ENCODE peak calls at places on chromosome 10, in four cellular contexts. One of them, this sample, is unnamed.

GRCh38 chr10:84340187-84340586 is 11.8 kb downstream of the CCSER2 start:
- DNase-seq in HepG2: no peak
- DNase-seq in GM12892: no peak
- DNase-seq in GM12878: no peak
- DNase-seq in this sample: no peak

GRCh38 chr10:70106958-70107791 is 25.4 kb downstream of the AIFM2 start:
- DNase-seq in HepG2: peak; percentile 8
- DNase-seq in GM12892: peak; percentile 41
- DNase-seq in GM12878: peak; percentile 80
- DNase-seq in this sample: no peak

GRCh38 chr10:121926669-121927360 is 1.0 kb downstream of the ATE1 start:
- DNase-seq in HepG2: no peak
- DNase-seq in GM12892: peak; percentile 19
- DNase-seq in GM12878: no peak
- DNase-seq in this sample: no peak

GRCh38 chr10:97713828-97714400 is 384 bp downstream of the MARVELD1 start:
- DNase-seq in HepG2: no peak
- DNase-seq in GM12892: peak; percentile 71
- DNase-seq in GM12878: no peak
- DNase-seq in this sample: peak; percentile 81

GRCh38 chr10:97081621-97082235 is 104.0 kb downstream of the SLIT1 start:
- DNase-seq in HepG2: peak; percentile 30
- DNase-seq in GM12892: peak; percentile 57
- DNase-seq in GM12878: no peak
- DNase-seq in this sample: peak; percentile 67

GRCh38 chr10:43943825-43944360 is 295.2 kb upstream of the ZNF32 start:
- DNase-seq in HepG2: no peak
- DNase-seq in GM12892: no peak
- DNase-seq in GM12878: no peak
- DNase-seq in this sample: no peak

GRCh38 chr10:43417950-43418768 is 9.2 kb upstream of the HNRNPF start:
- DNase-seq in HepG2: peak; percentile 92
- DNase-seq in GM12892: peak; percentile 44
- DNase-seq in GM12878: peak; percentile 78
- DNase-seq in this sample: peak; percentile 47

GRCh38 chr10:130221456-130222375 is 85.5 kb downstream of the GLRX3 start:
- DNase-seq in HepG2: no peak
- DNase-seq in GM12892: no peak
- DNase-seq in GM12878: no peak
- DNase-seq in this sample: no peak

GRCh38 chr10:35890061-35890969 is 248.2 kb upstream of the FZD8 start:
- DNase-seq in HepG2: no peak
- DNase-seq in GM12892: no peak
- DNase-seq in GM12878: no peak
- DNase-seq in this sample: no peak

GRCh38 chr10:93495654-93496321 is 624 bp upstream of the CEP55 start:
- DNase-seq in HepG2: peak; percentile 4
- DNase-seq in GM12892: no peak
- DNase-seq in GM12878: no peak
- DNase-seq in this sample: no peak

GRCh38 chr10:122044713-122045112 is 55.8 kb downstream of the TACC2 start:
- DNase-seq in HepG2: no peak
- DNase-seq in GM12892: no peak
- DNase-seq in GM12878: no peak
- DNase-seq in this sample: no peak

GRCh38 chr10:117431160-117431559 is 55.9 kb upstream of the PDZD8 start:
- DNase-seq in HepG2: no peak
- DNase-seq in GM12892: no peak
- DNase-seq in GM12878: no peak
- DNase-seq in this sample: no peak

GRCh38 chr10:52297727-52298126 is 16.4 kb upstream of the DKK1 start:
- DNase-seq in HepG2: no peak
- DNase-seq in GM12892: no peak
- DNase-seq in GM12878: no peak
- DNase-seq in this sample: no peak

GRCh38 chr10:7667262-7668141 is 736 bp upstream of the ITIH5 start:
- DNase-seq in HepG2: peak; percentile 10
- DNase-seq in GM12892: no peak
- DNase-seq in GM12878: no peak
- DNase-seq in this sample: no peak

GRCh38 chr10:22791655-22792054 is 77.3 kb upstream of the PIP4K2A start:
- DNase-seq in HepG2: no peak
- DNase-seq in GM12892: no peak
- DNase-seq in GM12878: no peak
- DNase-seq in this sample: no peak

GRCh38 chr10:123926401-123927264 is 35.0 kb upstream of the CPXM2 start:
- DNase-seq in HepG2: no peak
- DNase-seq in GM12892: no peak
- DNase-seq in GM12878: peak; percentile 5
- DNase-seq in this sample: no peak

GRCh38 chr10:21300546-21300945 is 224.9 kb downstream of the SKIDA1 start:
- DNase-seq in HepG2: no peak
- DNase-seq in GM12892: no peak
- DNase-seq in GM12878: no peak
- DNase-seq in this sample: no peak

GRCh38 chr10:62614389-62615157 is 189.9 kb upstream of the ADO start:
- DNase-seq in HepG2: no peak
- DNase-seq in GM12892: no peak
- DNase-seq in GM12878: peak; percentile 82
- DNase-seq in this sample: no peak

DNA sequence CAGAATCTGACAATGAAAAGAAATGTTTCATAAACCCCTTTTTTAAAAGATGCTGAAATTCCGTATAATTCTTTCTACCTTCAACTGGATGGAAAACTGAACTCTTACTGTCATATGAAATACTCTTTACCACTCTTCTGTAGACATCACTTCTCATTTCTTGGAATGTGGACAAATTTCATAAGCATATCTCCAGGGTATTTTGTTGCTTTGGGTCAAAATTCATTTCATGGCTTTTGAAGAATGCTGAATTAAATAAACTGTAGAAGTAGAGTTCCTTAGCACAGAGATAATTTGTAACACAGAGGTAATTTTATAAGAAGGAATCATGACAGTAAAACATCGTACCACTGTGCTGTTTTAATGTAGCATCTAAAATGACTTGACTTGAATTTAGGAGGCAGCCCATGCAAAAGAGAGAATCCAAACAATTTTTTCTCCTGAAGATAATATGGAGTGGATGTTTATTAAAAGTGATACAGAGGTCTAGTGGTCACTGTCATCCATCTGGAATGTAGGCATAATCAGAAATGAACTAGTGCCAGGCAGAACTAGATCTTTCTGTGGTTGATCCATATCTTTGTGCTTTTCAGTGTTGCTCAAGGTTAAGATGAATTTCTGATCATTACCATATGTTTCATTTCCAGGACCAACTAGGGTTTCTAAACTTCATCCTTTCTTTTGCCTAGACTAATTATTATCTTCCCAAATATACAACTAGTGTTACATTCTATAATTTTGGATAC is 492.0 kb downstream of the KIF20B start:
- DNase-seq in HepG2: no peak
- DNase-seq in GM12892: no peak
- DNase-seq in GM12878: no peak
- DNase-seq in this sample: no peak
- TF ChIP-seq POLR2AphosphoS5 in HepG2: no peak
- TF ChIP-seq POLR2AphosphoS5 in GM12892: no peak
- TF ChIP-seq POLR2AphosphoS5 in GM12878: no peak
- TF ChIP-seq POLR2AphosphoS5 in this sample: no peak

GRCh38 chr10:101602767-101603398 is 14.8 kb downstream of the DPCD start:
- DNase-seq in HepG2: peak; percentile 70
- DNase-seq in GM12892: peak; percentile 65
- DNase-seq in GM12878: peak; percentile 40
- DNase-seq in this sample: peak; percentile 77

GRCh38 chr10:101607124-101607523 is 19.0 kb downstream of the DPCD start:
- DNase-seq in HepG2: no peak
- DNase-seq in GM12892: no peak
- DNase-seq in GM12878: no peak
- DNase-seq in this sample: no peak

GRCh38 chr10:101597036-101597435 is 8.9 kb downstream of the DPCD start:
- DNase-seq in HepG2: no peak
- DNase-seq in GM12892: no peak
- DNase-seq in GM12878: no peak
- DNase-seq in this sample: no peak

GRCh38 chr10:101595591-101596433 is 7.7 kb downstream of the DPCD start:
- DNase-seq in HepG2: no peak
- DNase-seq in GM12892: no peak
- DNase-seq in GM12878: no peak
- DNase-seq in this sample: no peak

GRCh38 chr10:101601541-101601940 is 13.4 kb downstream of the DPCD start:
- DNase-seq in HepG2: no peak
- DNase-seq in GM12892: no peak
- DNase-seq in GM12878: no peak
- DNase-seq in this sample: no peak
- TF ChIP-seq POLR2A in HepG2: no peak
- TF ChIP-seq POLR2A in GM12892: no peak
- TF ChIP-seq POLR2A in GM12878: no peak
- TF ChIP-seq POLR2A in this sample: no peak

GRCh38 chr10:86678999-86679792 is 10.9 kb downstream of the LDB3 start:
- DNase-seq in HepG2: no peak
- DNase-seq in GM12892: no peak
- DNase-seq in GM12878: peak; percentile 7
- DNase-seq in this sample: no peak

GRCh38 chr10:86681722-86682386 is 13.5 kb downstream of the LDB3 start:
- DNase-seq in HepG2: no peak
- DNase-seq in GM12892: no peak
- DNase-seq in GM12878: no peak
- DNase-seq in this sample: no peak

GRCh38 chr10:86682675-86683074 is 14.4 kb downstream of the LDB3 start:
- DNase-seq in HepG2: no peak
- DNase-seq in GM12892: no peak
- DNase-seq in GM12878: no peak
- DNase-seq in this sample: no peak

GRCh38 chr10:86684305-86684704 is 16.0 kb downstream of the LDB3 start:
- DNase-seq in HepG2: no peak
- DNase-seq in GM12892: no peak
- DNase-seq in GM12878: no peak
- DNase-seq in this sample: no peak

DNA sequence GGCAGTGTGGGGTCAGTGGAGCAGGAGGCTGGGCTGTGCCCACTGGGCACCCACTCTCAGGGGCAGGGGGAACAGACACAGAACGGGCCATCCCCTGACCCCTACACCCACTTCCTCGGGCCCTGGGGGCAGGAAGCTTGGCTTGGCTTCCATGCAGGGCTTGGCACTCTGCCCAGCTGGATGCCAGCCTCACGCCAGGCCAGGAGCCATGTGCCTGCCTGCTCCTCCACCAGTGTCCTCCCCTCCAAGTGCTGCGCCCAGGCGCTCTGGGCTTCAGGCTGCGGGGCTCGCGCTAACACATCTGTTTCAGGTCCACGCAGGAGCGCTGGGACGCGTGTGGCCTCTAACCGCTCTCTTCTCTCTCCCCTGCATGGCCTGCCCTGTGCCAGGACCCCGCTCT is 12.7 kb downstream of the LDB3 start:
- DNase-seq in HepG2: no peak
- DNase-seq in GM12892: no peak
- DNase-seq in GM12878: no peak
- DNase-seq in this sample: no peak
- TF ChIP-seq TAF1 in HepG2: no peak
- TF ChIP-seq TAF1 in GM12892: no peak
- TF ChIP-seq TAF1 in GM12878: no peak
- TF ChIP-seq TAF1 in this sample: no peak

GRCh38 chr10:72625608-72626443 is at the start of gene MICU1:
- DNase-seq in HepG2: peak; percentile 91
- DNase-seq in GM12892: peak; percentile 85
- DNase-seq in GM12878: peak; percentile 86
- DNase-seq in this sample: peak; percentile 79
- TF ChIP-seq POLR2AphosphoS5 in HepG2: peak; percentile 95
- TF ChIP-seq POLR2AphosphoS5 in GM12892: peak; percentile 76
- TF ChIP-seq POLR2AphosphoS5 in GM12878: peak; percentile 83
- TF ChIP-seq POLR2AphosphoS5 in this sample: peak; percentile 31